ENCODE peak calls at places on chromosome 20, in five cellular contexts. U, V, O, Z and B are unnamed samples.

GRCh38 chr20:53157443-53158408 is 185.6 kb downstream of the TSHZ2 start:
- DNase-seq in U (peak), V (peak), Z (peak), O (peak), B (peak)

GRCh38 chr20:41173161-41173721 is 35.9 kb downstream of the PLCG1 start:
- DNase-seq in O (peak), Z (peak), U (peak), V (peak), B (peak)

GRCh38 chr20:34364013-34364382 is 925 bp downstream of the ITCH start:
- DNase-seq in Z (no peak), U (peak), O (peak), V (peak), B (no peak)

GRCh38 chr20:54004397-54004940 is 65.9 kb downstream of the BCAS1 start:
- DNase-seq in V (no peak), U (no peak), Z (no peak), O (no peak), B (no peak)

GRCh38 chr20:37914672-37915433 is 11.9 kb downstream of the VSTM2L start:
- DNase-seq in Z (peak), V (no peak), O (no peak), U (peak), B (no peak)

GRCh38 chr20:910840-911770 is 5.0 kb downstream of the ANGPT4 start:
- DNase-seq in Z (no peak), O (peak), U (no peak), V (peak), B (no peak)

GRCh38 chr20:59723607-59724456 is 119.5 kb downstream of the PHACTR3 start:
- DNase-seq in V (no peak), O (no peak), U (no peak), Z (no peak), B (peak)

GRCh38 chr20:37902504-37903313 is at the start of gene VSTM2L:
- DNase-seq in V (peak), O (peak), U (peak), Z (peak), B (no peak)

GRCh38 chr20:63294536-63294900 is 1.5 kb downstream of the COL20A1 start:
- DNase-seq in V (no peak), Z (no peak), O (no peak), U (no peak), B (no peak)

GRCh38 chr20:46994341-46994740 is 99.7 kb downstream of the EYA2 start:
- DNase-seq in O (no peak), U (no peak), V (no peak), Z (no peak), B (no peak)

GRCh38 chr20:38043512-38044300 is 10.2 kb downstream of the RPRD1B start:
- DNase-seq in Z (no peak), U (peak), V (peak), O (peak), B (no peak)

GRCh38 chr20:56634307-56634706 is 5.2 kb downstream of the TFAP2C start:
- DNase-seq in Z (no peak), O (no peak), U (no peak), V (no peak), B (no peak)

GRCh38 chr20:56637576-56637975 is 8.5 kb downstream of the TFAP2C start:
- DNase-seq in O (no peak), V (no peak), U (no peak), Z (no peak), B (no peak)

GRCh38 chr20:56636701-56637100 is 7.6 kb downstream of the TFAP2C start:
- DNase-seq in V (peak), U (peak), Z (no peak), O (no peak), B (no peak)

GRCh38 chr20:56631990-56632327 is 2.9 kb downstream of the TFAP2C start:
- DNase-seq in V (no peak), Z (no peak), O (no peak), U (peak), B (no peak)

DNA sequence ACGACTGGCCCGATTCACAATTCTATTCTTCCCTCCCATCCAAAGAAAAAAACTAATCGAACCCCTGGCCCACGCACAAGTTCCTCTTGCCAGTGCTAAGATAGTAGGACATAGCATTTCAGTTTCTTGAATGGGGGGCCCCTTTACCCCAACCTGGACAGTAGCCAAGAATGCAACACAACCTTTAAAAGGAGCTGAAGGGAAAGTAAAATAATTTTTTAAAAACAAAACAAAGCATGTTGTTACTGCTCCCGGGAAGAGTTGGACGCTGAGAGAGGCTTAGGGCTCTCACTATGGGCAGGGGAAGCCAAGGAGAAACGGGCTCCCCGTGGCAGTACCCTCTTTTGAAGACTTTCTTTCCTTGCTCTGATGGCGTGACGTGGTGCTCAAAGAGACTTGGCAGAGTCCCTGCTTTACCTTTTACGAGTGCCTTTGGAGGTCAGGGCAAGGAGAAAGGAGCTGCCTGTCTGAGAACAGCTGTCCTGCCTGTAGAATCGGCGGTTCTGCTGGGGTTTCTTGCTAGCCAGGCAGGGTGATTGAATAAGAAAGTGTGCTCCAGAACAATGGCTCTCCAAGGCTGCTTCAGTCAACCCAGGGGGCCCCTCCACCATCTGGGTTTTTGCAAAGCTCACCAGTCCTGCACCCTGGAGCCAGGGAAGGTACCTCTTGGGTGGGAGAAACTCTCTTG is 5.8 kb downstream of the TFAP2C start:
- DNase-seq in Z (peak), O (no peak), U (no peak), V (no peak), B (no peak)
- H3K27ac ChIP-seq in Z (no peak), O (no peak), U (no peak), V (no peak), B (no peak)

DNA sequence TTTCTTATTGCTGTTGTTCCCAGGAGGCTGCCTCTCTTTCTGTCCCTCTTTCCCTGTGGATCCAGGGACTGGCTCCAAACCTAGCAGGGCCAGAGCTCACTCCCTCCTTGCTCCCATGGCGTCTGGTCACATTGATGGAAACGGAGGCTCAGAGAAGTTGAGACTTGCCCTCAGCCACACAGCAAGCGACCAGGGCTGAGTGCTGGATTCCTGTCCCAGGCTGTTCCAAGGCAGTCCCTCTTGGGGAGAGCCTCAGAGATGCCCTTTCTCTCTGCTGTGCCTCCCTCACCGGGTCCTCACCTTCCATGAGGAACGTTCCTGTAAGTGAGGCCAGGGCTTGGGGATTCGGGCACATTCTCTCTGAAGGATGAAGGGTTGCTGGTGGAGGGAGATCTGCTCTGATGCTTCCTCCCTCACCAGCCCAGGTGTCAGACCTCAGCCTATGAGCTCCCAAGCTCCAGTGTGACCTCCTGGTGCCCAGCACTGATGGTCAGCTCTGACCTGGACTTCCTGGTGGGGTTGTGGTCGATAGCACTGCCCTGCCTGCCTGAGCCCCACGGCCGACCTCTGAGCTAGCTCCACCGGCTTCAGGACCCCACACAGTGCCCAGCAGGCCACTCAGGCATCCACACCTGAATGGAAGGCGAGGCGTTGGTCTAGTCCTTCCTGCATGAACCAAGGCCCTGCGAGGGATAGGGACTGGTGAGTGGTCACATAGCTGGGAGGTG is 26.8 kb downstream of the SUN5 start:
- DNase-seq in O (no peak), V (no peak), U (no peak), Z (no peak), B (no peak)
- H3K9ac ChIP-seq in O (no peak), V (no peak), U (no peak), Z (no peak), B (no peak)

GRCh38 chr20:35652641-35653429 is 11.9 kb downstream of the CPNE1 start:
- DNase-seq in U (no peak), V (no peak), O (no peak), Z (no peak), B (no peak)

GRCh38 chr20:35653893-35654292 is 10.8 kb downstream of the CPNE1 start:
- DNase-seq in V (no peak), Z (no peak), O (no peak), U (no peak), B (no peak)

GRCh38 chr20:35657271-35657670 is 7.4 kb downstream of the CPNE1 start:
- DNase-seq in O (peak), U (no peak), Z (no peak), V (no peak), B (no peak)

GRCh38 chr20:35653430-35653734 is 11.3 kb downstream of the CPNE1 start:
- DNase-seq in Z (no peak), U (no peak), V (no peak), O (no peak), B (no peak)

GRCh38 chr20:35654415-35654814 is 10.3 kb downstream of the CPNE1 start:
- DNase-seq in Z (no peak), O (no peak), V (no peak), U (no peak), B (no peak)
- H3K4me3 ChIP-seq in Z (no peak), O (no peak), V (no peak), U (no peak), B (no peak)

DNA sequence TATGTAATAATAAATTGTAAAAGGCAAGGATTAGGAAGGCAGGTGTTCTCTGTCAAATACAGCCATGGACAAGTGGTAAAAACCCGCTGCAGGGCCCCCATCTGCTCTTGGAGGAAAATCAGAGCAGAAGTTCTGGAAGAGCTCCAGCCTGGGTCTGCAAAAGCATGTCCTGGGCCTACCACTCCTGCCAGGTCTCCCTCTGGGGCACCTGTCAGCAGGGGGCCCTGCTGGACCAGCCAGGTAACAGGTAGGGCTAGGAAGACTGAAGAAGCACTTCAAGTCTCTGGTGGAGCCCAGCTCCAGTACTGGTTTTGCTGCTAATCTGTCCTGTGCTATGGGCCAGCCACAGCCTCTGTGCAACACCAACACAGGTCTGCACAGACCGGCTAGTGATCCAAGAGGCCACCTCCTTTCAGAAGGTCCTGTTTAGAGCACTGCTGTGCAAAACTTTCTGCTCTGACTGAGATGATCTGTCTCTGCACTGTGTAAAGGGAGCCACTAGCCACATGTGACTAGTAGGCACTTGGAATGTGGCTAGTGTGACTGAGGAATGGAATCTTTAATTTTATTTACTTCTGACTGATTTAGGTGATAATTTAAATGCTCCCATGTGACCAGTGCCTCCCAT is 30.2 kb downstream of the RRBP1 start:
- DNase-seq in Z (no peak), U (no peak), V (no peak), O (no peak), B (no peak)
- H3K27ac ChIP-seq in Z (no peak), U (no peak), V (no peak), O (no peak), B (no peak)

DNA sequence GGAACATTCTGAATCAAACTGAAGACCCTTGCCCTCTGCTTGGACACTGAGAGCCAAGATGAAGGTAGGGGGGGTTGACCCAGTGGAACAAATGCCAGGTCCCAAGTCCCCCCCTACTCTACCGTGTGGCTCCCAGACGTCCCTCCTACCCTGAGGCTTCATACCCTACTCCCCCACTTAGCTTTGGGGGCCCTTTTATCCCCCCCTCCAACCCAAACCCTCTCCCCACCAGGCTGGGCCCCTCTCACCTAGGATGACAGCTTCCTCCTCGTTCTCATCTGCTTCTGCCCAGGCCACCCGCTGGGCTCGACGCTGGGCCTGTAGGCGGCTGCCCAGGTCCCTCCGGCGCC is 1.5 kb downstream of the DDRGK1 start:
- DNase-seq in V (no peak), O (no peak), Z (no peak), U (no peak), B (no peak)
- H3K9ac ChIP-seq in V (peak), O (no peak), Z (peak), U (peak), B (peak)

DNA sequence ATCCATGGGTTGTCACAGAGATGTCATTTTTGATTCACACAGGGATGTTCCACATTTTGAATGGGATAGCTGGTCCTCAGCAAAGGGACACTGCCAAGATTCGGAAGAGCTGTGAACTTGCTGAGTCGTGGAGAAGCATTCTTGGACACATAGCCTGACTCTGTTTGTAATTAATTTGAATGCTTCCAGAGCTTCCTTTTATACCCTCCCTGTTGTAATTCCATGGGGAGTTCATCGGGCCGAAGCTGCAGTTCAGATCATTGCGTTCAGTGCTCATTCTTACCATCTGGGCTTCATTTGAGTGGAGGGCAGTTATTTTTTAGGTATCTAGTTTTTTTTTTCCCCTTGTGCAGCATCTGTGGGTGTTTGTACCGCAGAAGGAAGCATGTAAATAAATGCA is 126.5 kb downstream of the SLC24A3 start:
- DNase-seq in V (no peak), Z (no peak), O (no peak), U (no peak), B (no peak)
- H3K4me3 ChIP-seq in V (no peak), Z (no peak), O (no peak), U (no peak), B (no peak)

GRCh38 chr20:18284805-18285533 is 3.4 kb upstream of the ZNF133 start:
- DNase-seq in U (peak), V (no peak), O (peak), Z (no peak), B (no peak)

GRCh38 chr20:18287915-18288747 is at the start of gene ZNF133:
- DNase-seq in Z (peak), U (peak), O (peak), V (peak), B (peak)

GRCh38 chr20:18287546-18287914 is 797 bp upstream of the ZNF133 start:
- DNase-seq in U (no peak), Z (no peak), O (no peak), V (no peak), B (no peak)

DNA sequence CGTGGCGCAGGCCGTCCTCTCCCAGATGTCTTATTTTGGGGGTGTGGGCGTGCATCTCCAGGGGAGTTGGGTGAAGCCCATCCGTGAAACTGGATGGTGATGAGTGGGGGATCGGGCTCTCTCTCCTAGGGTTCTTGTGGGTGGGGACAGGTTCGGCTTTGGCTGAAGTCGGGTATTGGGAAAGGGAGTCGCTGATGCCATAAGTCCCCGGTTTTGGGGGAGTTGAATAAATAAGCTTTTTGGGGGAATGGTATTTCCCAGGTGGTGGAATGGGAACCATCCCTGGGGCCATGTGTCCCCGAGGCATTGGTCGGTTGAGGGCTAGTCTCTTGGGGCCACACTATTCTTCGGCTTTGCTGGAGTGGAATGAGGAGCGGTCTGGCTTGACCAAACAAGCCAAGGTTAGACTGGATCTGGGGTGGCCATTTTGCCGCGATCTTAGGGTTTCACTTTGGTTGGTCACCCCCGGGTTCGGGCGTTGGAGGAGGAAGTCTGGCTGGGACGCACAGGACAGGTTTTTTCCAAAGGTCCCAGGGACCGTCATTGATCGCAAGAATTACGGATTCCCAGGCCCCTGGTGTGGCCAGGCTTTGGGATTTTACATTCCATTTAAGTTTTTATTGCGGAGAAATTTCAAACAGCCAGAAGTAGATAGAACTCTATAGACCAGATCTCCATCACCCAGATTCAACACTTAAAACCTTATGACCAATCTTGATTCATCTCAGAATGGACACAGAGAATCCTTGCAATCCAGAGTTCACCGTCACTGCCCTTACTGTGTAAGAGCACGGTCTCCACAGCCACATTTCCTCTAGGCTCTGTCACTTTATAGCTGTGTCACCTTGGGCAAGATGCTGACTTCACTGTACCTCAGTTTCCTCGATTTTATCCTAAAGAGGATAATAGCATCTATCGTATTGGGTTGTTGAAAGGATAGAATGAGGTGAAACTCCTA is 700 bp downstream of the ZNF133 start:
- DNase-seq in V (peak), U (peak), Z (peak), O (peak), B (no peak)
- H3K27ac ChIP-seq in V (peak), U (no peak), Z (no peak), O (peak), B (peak)

GRCh38 chr20:31570021-31570463 is 35.0 kb upstream of the ID1 start:
- DNase-seq in U (no peak), O (no peak), Z (no peak), V (peak), B (no peak)

GRCh38 chr20:31572701-31573554 is 32.2 kb upstream of the ID1 start:
- DNase-seq in Z (peak), O (peak), U (peak), V (peak), B (peak)

GRCh38 chr20:31572042-31572700 is 32.9 kb upstream of the ID1 start:
- DNase-seq in Z (no peak), V (no peak), U (no peak), O (no peak), B (no peak)

GRCh38 chr20:31569163-31570020 is 35.7 kb upstream of the ID1 start:
- DNase-seq in V (peak), Z (peak), U (peak), O (peak), B (peak)

GRCh38 chr20:31570735-31571617 is 34.1 kb upstream of the ID1 start:
- DNase-seq in Z (no peak), O (no peak), V (peak), U (no peak), B (no peak)
- H3K9ac ChIP-seq in Z (no peak), O (no peak), V (peak), U (peak), B (peak)